ENCODE peak calls at places on chromosomes 2 and 18, in nine cellular contexts. O is body of pancreas, R is IMR-90, X is heart left ventricle, B is testis, F is GM12878, V is HCT116, E is sigmoid colon, P is suprapubic skin. S is an unnamed sample.
A peak's percentile ranks its signal among the peaks of the same experiment; 100 is the strongest.

GRCh38 chr2:11676640-11677039 is 6.6 kb upstream of the NTSR2 start:
- DNase-seq in O (no peak), R (no peak), X (no peak), B (no peak), F (no peak), V (no peak), E (peak; percentile 36), P (no peak), S (no peak)

GRCh38 chr18:8773980-8774379 is 68.6 kb downstream of the MTCL1 start:
- DNase-seq in O (no peak), R (no peak), X (no peak), B (peak; percentile 10), F (no peak), V (no peak), E (no peak), P (no peak), S (no peak)

GRCh38 chr2:91748869-91749268 is 3057.4 kb downstream of the RPIA start:
- DNase-seq in O (no peak), R (no peak), X (no peak), B (no peak), F (no peak), V (no peak), E (no peak), P (no peak), S (no peak)

GRCh38 chr2:199458806-199459285 is 1.1 kb upstream of the SATB2 start:
- DNase-seq in O (peak; percentile 33), R (peak; percentile 35), X (no peak), B (peak; percentile 37), F (no peak), V (no peak), E (no peak), P (peak; percentile 71), S (no peak)

GRCh38 chr2:159285929-159286708 is at the start of gene WDSUB1:
- DNase-seq in O (peak; percentile 83), R (peak; percentile 71), X (peak; percentile 59), B (peak; percentile 79), F (no peak), V (no peak), E (peak; percentile 85), P (peak; percentile 86), S (peak; percentile 89)

GRCh38 chr2:148021059-148021985 is at the start of gene MBD5:
- DNase-seq in O (peak; percentile 45), R (peak; percentile 58), X (peak; percentile 41), B (peak; percentile 51), F (peak; percentile 45), V (no peak), E (peak; percentile 72), P (peak; percentile 70), S (peak; percentile 23)

GRCh38 chr2:34652636-34653035 is 1053.5 kb upstream of the FAM98A start:
- DNase-seq in O (no peak), R (no peak), X (no peak), B (peak; percentile 25), F (no peak), V (no peak), E (no peak), P (no peak), S (no peak)

GRCh38 chr18:77679869-77680268 is 430.2 kb downstream of the GALR1 start:
- DNase-seq in O (no peak), R (no peak), X (no peak), B (no peak), F (no peak), V (no peak), E (no peak), P (no peak), S (no peak)

GRCh38 chr2:127700527-127701192 is 637 bp upstream of the SFT2D3 start:
- DNase-seq in O (no peak), R (no peak), X (peak; percentile 43), B (peak; percentile 80), F (peak; percentile 93), V (peak; percentile 95), E (peak; percentile 82), P (peak; percentile 84), S (peak; percentile 84)

DNA sequence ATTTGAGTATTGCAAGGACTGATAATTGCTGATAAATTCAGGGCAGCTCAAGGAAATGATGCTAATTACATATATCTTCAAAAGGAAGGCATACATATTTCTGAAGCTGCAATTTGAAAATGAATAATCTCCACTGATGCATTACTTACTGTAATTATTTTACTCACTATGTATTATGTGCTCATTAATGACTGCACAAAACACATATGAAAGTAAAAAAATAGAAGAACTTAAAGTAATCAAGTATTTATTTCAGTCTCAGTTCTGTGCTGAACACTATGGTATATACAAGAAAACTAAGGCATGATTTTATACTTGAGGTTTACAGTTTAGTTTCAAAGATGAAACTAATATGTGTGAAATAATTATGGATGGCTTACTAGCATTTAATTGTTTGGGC is 9.3 kb downstream of the ACTR3 start:
- DNase-seq in O (no peak), R (no peak), X (no peak), B (no peak), F (no peak), V (no peak), E (no peak), P (no peak), S (no peak)
- H3K4me1 ChIP-seq in O (peaks cover 62% of the 10 kb centered on the region), R (peaks cover 21% of the 10 kb centered on the region), X (peaks cover 81% of the 10 kb centered on the region), B (peaks cover 25% of the 10 kb centered on the region), F (peaks cover 31% of the 10 kb centered on the region), V (peaks cover 14% of the 10 kb centered on the region), E (peaks cover 91% of the 10 kb centered on the region), P (peaks cover 79% of the 10 kb centered on the region), S (peaks cover 75% of the 10 kb centered on the region)

DNA sequence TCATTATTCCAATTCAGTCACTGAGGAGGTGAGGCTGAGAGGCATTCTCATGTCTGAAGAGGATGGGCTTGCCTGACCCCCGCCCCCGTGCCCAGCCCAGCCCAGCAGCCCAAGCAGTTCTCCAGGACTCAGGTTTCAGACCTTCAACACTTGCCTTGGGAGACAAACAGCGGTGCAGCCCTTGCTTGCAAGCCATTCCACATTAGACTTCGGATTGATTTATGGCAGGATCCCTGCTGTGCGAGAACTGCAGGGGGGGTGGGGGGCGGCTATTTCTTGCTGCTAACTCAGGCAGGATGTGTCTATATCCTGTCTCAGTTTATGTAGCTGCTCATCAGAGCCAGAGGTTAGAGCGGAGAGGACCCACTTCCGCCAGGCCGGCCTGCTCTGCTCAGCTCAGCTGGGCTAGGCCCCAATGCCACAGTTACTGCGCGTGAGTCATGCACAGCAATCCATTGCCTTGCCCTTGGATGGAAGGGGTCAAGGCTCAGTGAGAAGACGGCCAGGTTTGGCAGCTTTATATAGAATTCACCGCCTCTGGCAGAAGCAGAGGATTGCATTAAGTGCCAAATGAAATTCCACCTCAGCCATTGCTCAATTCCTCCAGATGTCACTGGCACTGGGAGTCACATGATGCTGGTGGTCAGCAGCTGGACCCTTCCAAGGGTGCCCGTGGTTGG is 1.8 kb downstream of the GYPC start:
- DNase-seq in O (peak; percentile 68), R (peak; percentile 99), X (peak; percentile 77), B (peak; percentile 59), F (peak; percentile 61), V (peak; percentile 63), E (peak; percentile 94), P (peak; percentile 85), S (peak; percentile 81)
- TF ChIP-seq POLR2A in O (peak; percentile 48), R (no peak), X (no peak), B (no peak), F (peak; percentile 81), V (no peak), E (no peak), P (peak; percentile 41), S (peak; percentile 64)

GRCh38 chr2:134917219-134917957 is 1.2 kb upstream of the CCNT2 start:
- DNase-seq in O (no peak), R (no peak), X (peak; percentile 25), B (peak; percentile 33), F (no peak), V (no peak), E (no peak), P (peak; percentile 64), S (peak; percentile 27)

GRCh38 chr2:134912406-134912805 is 6.2 kb upstream of the CCNT2 start:
- DNase-seq in O (no peak), R (peak; percentile 65), X (no peak), B (no peak), F (no peak), V (no peak), E (no peak), P (no peak), S (no peak)

GRCh38 chr2:134919360-134920210 is 963 bp downstream of the CCNT2 start:
- DNase-seq in O (no peak), R (peak; percentile 12), X (no peak), B (peak; percentile 69), F (no peak), V (no peak), E (peak; percentile 65), P (no peak), S (no peak)

GRCh38 chr2:134918518-134919359 is at the start of gene CCNT2:
- DNase-seq in O (peak; percentile 99), R (peak; percentile 98), X (peak; percentile 100), B (peak; percentile 98), F (peak; percentile 95), V (peak; percentile 98), E (peak; percentile 99), P (peak; percentile 99), S (peak; percentile 98)

GRCh38 chr2:134917958-134918517 is 584 bp upstream of the CCNT2 start:
- DNase-seq in O (no peak), R (no peak), X (no peak), B (no peak), F (peak; percentile 80), V (no peak), E (no peak), P (no peak), S (no peak)
- TF ChIP-seq CTCF in O (peak; percentile 60), R (peak; percentile 27), X (peak; percentile 66), B (peak; percentile 27), F (no peak), V (peak; percentile 25), E (peak; percentile 27), P (no peak), S (peak; percentile 32)

GRCh38 chr18:73924836-73925235 is 222.8 kb downstream of the FBXO15 start:
- DNase-seq in O (no peak), R (peak; percentile 65), X (no peak), B (no peak), F (no peak), V (no peak), E (no peak), P (no peak), S (no peak)

GRCh38 chr18:73920033-73920432 is 227.6 kb downstream of the FBXO15 start:
- DNase-seq in O (no peak), R (no peak), X (no peak), B (no peak), F (no peak), V (no peak), E (no peak), P (no peak), S (no peak)

GRCh38 chr18:73927494-73927893 is 220.1 kb downstream of the FBXO15 start:
- DNase-seq in O (no peak), R (no peak), X (no peak), B (no peak), F (no peak), V (no peak), E (no peak), P (no peak), S (no peak)

GRCh38 chr18:73923866-73924265 is 223.8 kb downstream of the FBXO15 start:
- DNase-seq in O (no peak), R (peak; percentile 53), X (no peak), B (no peak), F (no peak), V (no peak), E (no peak), P (no peak), S (no peak)

GRCh38 chr18:73924316-73924715 is 223.3 kb downstream of the FBXO15 start:
- DNase-seq in O (no peak), R (no peak), X (no peak), B (no peak), F (no peak), V (no peak), E (no peak), P (no peak), S (no peak)
- H3K4me1 ChIP-seq in O (no peaks in the 10 kb centered on the region), R (peaks cover 5% of the 10 kb centered on the region), X (no peaks in the 10 kb centered on the region), B (no peaks in the 10 kb centered on the region), F (no peaks in the 10 kb centered on the region), V (no peaks in the 10 kb centered on the region), E (no peaks in the 10 kb centered on the region), P (no peaks in the 10 kb centered on the region), S (no peaks in the 10 kb centered on the region)

S was measured in upper lobe of left lung.